ENCODE peak calls at places on chromosomes 2 and 18, in five cellular contexts. T, J, O, K and S are unnamed samples.

GRCh38 chr2:44944102-44944951 is 2.8 kb downstream of the SIX3 start:
- DNase-seq in K (no peak), J (no peak), T (no peak), O (no peak), S (no peak)

GRCh38 chr2:236988690-236989639 is 96.7 kb upstream of the COPS8 start:
- DNase-seq in O (peak; percentile 51), T (peak; percentile 46), J (peak; percentile 48), K (peak; percentile 49), S (no peak)

GRCh38 chr2:32264422-32265149 is at the start of gene NLRC4:
- DNase-seq in J (no peak), K (no peak), O (no peak), T (no peak), S (no peak)

GRCh38 chr18:60096428-60096827 is 196.6 kb downstream of the PMAIP1 start:
- DNase-seq in T (no peak), O (no peak), J (no peak), K (no peak), S (no peak)

GRCh38 chr2:227817940-227818568 is 4.4 kb downstream of the CCL20 start:
- DNase-seq in J (peak; percentile 100), O (peak; percentile 93), K (peak; percentile 46), T (peak; percentile 29), S (peak; percentile 100)

GRCh38 chr2:72985891-72986683 is 68.8 kb downstream of the EMX1 start:
- DNase-seq in O (no peak), J (no peak), K (no peak), T (no peak), S (no peak)

GRCh38 chr2:3107567-3107966 is 270.1 kb downstream of the EIPR1 start:
- DNase-seq in K (no peak), J (no peak), T (no peak), O (no peak), S (no peak)

GRCh38 chr2:236399409-236399808 is 135.2 kb upstream of the ASB18 start:
- DNase-seq in O (no peak), K (no peak), J (no peak), T (no peak), S (no peak)

GRCh38 chr2:47043142-47043890 is 111.8 kb downstream of the STPG4 start:
- DNase-seq in K (peak; percentile 61), J (peak; percentile 90), O (peak; percentile 69), T (peak; percentile 79), S (peak; percentile 88)

GRCh38 chr2:241412144-241412543 is 56.1 kb downstream of the FARP2 start:
- DNase-seq in J (peak; percentile 92), O (peak; percentile 18), T (no peak), K (no peak), S (no peak)

GRCh38 chr2:96538487-96539214 is 2.1 kb downstream of the ARID5A start:
- DNase-seq in J (peak; percentile 41), O (peak; percentile 63), T (peak; percentile 84), K (peak; percentile 67), S (no peak)

GRCh38 chr2:25879133-25879730 is 945 bp upstream of the ASXL2 start:
- DNase-seq in T (no peak), K (no peak), O (peak; percentile 45), J (peak; percentile 27), S (peak; percentile 26)

GRCh38 chr2:223019987-223020717 is 31.8 kb upstream of the KCNE4 start:
- DNase-seq in O (no peak), T (no peak), K (no peak), J (no peak), S (no peak)

GRCh38 chr2:8312861-8313768 is 368.7 kb upstream of the ID2 start:
- DNase-seq in J (no peak), O (peak; percentile 67), T (no peak), K (no peak), S (peak; percentile 43)

GRCh38 chr2:237720962-237721361 is 77.6 kb upstream of the RBM44 start:
- DNase-seq in J (peak; percentile 61), T (no peak), O (no peak), K (no peak), S (peak; percentile 91)

GRCh38 chr18:43271593-43272432 is 5.5 kb downstream of the SYT4 start:
- DNase-seq in O (peak; percentile 59), K (no peak), J (peak; percentile 77), T (no peak), S (no peak)

GRCh38 chr2:1591978-1592907 is 152.1 kb downstream of the PXDN start:
- DNase-seq in J (peak; percentile 98), K (peak; percentile 88), O (peak; percentile 77), T (peak; percentile 83), S (peak; percentile 48)

GRCh38 chr2:200077838-200078237 is 122.5 kb downstream of the MAIP1 start:
- DNase-seq in O (no peak), J (no peak), K (no peak), T (no peak), S (no peak)

GRCh38 chr2:96527990-96528679 is 8.4 kb upstream of the ARID5A start:
- DNase-seq in T (peak; percentile 71), J (peak; percentile 83), O (no peak), K (peak; percentile 73), S (no peak)

GRCh38 chr2:180328795-180329422 is 321.8 kb upstream of the CWC22 start:
- DNase-seq in T (no peak), J (no peak), O (no peak), K (no peak), S (no peak)

GRCh38 chr2:219633276-219634065 is 6.0 kb downstream of the SLC4A3 start:
- DNase-seq in J (no peak), K (no peak), T (peak; percentile 5), O (no peak), S (no peak)

GRCh38 chr18:30376515-30376914 is 666.0 kb downstream of the DSC3 start:
- DNase-seq in O (no peak), T (no peak), K (no peak), J (no peak), S (no peak)

GRCh38 chr18:64785686-64786085 is 636.8 kb upstream of the LINC00305 start:
- DNase-seq in J (no peak), T (no peak), K (no peak), O (no peak), S (no peak)

GRCh38 chr2:151363709-151364108 is 6.3 kb downstream of the TNFAIP6 start:
- DNase-seq in T (peak; percentile 8), K (no peak), O (no peak), J (peak; percentile 86), S (no peak)

GRCh38 chr18:25464211-25464610 is 112.2 kb upstream of the ZNF521 start:
- DNase-seq in T (no peak), K (no peak), O (no peak), J (no peak), S (no peak)

GRCh38 chr2:1811258-1811970 is 67.1 kb upstream of the PXDN start:
- DNase-seq in T (no peak), K (no peak), O (no peak), J (no peak), S (no peak)

GRCh38 chr18:54004828-54005227 is 219.6 kb downstream of the MBD2 start:
- DNase-seq in O (no peak), T (no peak), K (no peak), J (peak; percentile 13), S (no peak)

DNA sequence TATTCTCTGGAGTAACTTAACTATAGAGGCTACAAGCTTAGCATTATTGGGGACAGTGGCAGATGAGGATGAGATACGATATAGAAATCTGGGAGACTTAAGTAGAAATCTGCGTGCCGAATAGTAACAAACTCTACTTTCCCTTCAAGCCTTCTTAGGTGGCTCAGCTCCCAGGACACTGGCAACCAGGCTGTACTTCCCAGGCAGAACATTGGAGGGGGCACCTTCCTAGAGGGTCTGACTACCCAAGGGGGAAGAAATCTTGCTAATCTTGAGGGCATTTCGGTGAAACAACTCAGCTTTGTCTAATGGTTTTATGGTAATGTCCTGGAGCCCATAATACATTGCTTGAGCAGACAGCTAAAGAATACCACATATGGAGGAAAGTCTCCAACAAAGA is 126.2 kb upstream of the DTNA start:
- DNase-seq in K (no peak), O (no peak), J (no peak), T (no peak), S (no peak)
- TF ChIP-seq CTCF in K (no peak), O (no peak), J (no peak), T (no peak), S (no peak)

GRCh38 chr2:143802242-143802641 is 673.0 kb downstream of the ARHGAP15 start:
- DNase-seq in K (no peak), O (no peak), T (no peak), J (peak; percentile 5), S (no peak)
- H3K4me3 ChIP-seq in K (no peak overlapping the region), O (no peak overlapping the region), T (no peak overlapping the region), J (no peak overlapping the region), S (no peak overlapping the region)

GRCh38 chr2:105215586-105216192 is 25.9 kb upstream of the GPR45 start:
- DNase-seq in T (no peak), O (no peak), J (no peak), K (no peak), S (no peak)

GRCh38 chr2:105224444-105224843 is 17.1 kb upstream of the GPR45 start:
- DNase-seq in J (no peak), T (no peak), O (no peak), K (no peak), S (no peak)

GRCh38 chr2:105220604-105221003 is 20.9 kb upstream of the GPR45 start:
- DNase-seq in O (no peak), K (no peak), T (peak; percentile 30), J (no peak), S (no peak)
- TF ChIP-seq CTCF in O (no peak), K (no peak), T (no peak), J (no peak), S (no peak)

GRCh38 chr2:30427606-30428005 is 19.4 kb upstream of the LCLAT1 start:
- DNase-seq in K (no peak), J (no peak), O (no peak), T (no peak), S (no peak)
- H3K4me3 ChIP-seq in K (no peak overlapping the region), J (no peak overlapping the region), O (no peak overlapping the region), T (no peak overlapping the region), S (no peak overlapping the region)

GRCh38 chr18:68738572-68738971 is 23.7 kb upstream of the TMX3 start:
- DNase-seq in J (no peak), K (no peak), T (no peak), O (no peak), S (no peak)

GRCh38 chr18:68728301-68728700 is 13.4 kb upstream of the TMX3 start:
- DNase-seq in K (no peak), O (no peak), J (no peak), T (no peak), S (no peak)

GRCh38 chr18:68734311-68734710 is 19.4 kb upstream of the TMX3 start:
- DNase-seq in K (no peak), J (no peak), T (no peak), O (no peak), S (no peak)

GRCh38 chr18:68735498-68736343 is 20.8 kb upstream of the TMX3 start:
- DNase-seq in K (no peak), O (peak; percentile 52), T (no peak), J (peak; percentile 85), S (no peak)

DNA sequence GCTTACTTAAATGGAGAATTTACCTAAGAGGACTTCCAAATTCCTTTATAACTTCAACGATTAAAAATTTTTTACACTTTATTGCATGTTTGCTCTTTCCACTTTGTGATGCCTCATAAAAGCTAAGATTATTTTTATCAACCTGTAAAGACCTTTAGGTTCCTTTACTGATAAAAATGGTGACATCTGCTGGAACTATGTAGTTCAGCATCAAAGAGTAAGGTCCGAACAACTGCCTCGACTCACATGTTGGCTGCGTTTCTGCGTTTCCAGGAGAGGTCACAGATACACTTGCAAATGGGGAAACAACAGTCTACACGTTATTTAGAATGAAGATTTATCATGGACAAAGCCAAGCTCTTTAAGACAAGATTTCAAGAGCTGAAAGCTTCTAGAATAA is 18.8 kb upstream of the TMX3 start:
- DNase-seq in O (no peak), J (no peak), K (no peak), T (no peak), S (no peak)
- TF ChIP-seq CTCF in O (no peak), J (no peak), K (no peak), T (no peak), S (peak; percentile 5)

GRCh38 chr2:75310915-75311314 is 111.6 kb upstream of the TACR1 start:
- DNase-seq in K (no peak), J (no peak), O (no peak), T (no peak), S (no peak)
- H3K4me3 ChIP-seq in K (no peak overlapping the region), J (no peak overlapping the region), O (no peak overlapping the region), T (no peak overlapping the region), S (no peak overlapping the region)